ENCODE peak calls at places on chromosomes 11 and 22, in nine cellular contexts. One of them, this sample, is unnamed.

GRCh38 chr11:75495749-75496641 is 29.7 kb downstream of the GDPD5 start:
- DNase-seq in K562: peak
- DNase-seq in esophagus muscularis mucosa: no peak
- DNase-seq in suprapubic skin: no peak
- DNase-seq in ovary: no peak
- DNase-seq in sigmoid colon: no peak
- DNase-seq in tibial nerve: no peak
- DNase-seq in H1: peak
- DNase-seq in HepG2: peak
- DNase-seq in this sample: no peak

GRCh38 chr11:112334381-112334780 is 73.7 kb upstream of the PLET1 start:
- DNase-seq in K562: no peak
- DNase-seq in esophagus muscularis mucosa: no peak
- DNase-seq in suprapubic skin: no peak
- DNase-seq in ovary: no peak
- DNase-seq in sigmoid colon: no peak
- DNase-seq in tibial nerve: no peak
- DNase-seq in H1: no peak
- DNase-seq in HepG2: no peak
- DNase-seq in this sample: no peak

GRCh38 chr11:7281083-7281482 is 29.4 kb downstream of the SYT9 start:
- DNase-seq in K562: no peak
- DNase-seq in esophagus muscularis mucosa: no peak
- DNase-seq in suprapubic skin: no peak
- DNase-seq in ovary: no peak
- DNase-seq in sigmoid colon: no peak
- DNase-seq in tibial nerve: no peak
- DNase-seq in H1: peak
- DNase-seq in HepG2: peak
- DNase-seq in this sample: no peak

GRCh38 chr11:11979487-11980117 is 28.8 kb downstream of the DKK3 start:
- DNase-seq in K562: no peak
- DNase-seq in esophagus muscularis mucosa: no peak
- DNase-seq in suprapubic skin: no peak
- DNase-seq in ovary: no peak
- DNase-seq in sigmoid colon: peak
- DNase-seq in tibial nerve: peak
- DNase-seq in H1: no peak
- DNase-seq in HepG2: no peak
- DNase-seq in this sample: no peak

GRCh38 chr11:75271730-75272129 is 31.2 kb downstream of the TPBGL start:
- DNase-seq in K562: no peak
- DNase-seq in esophagus muscularis mucosa: no peak
- DNase-seq in suprapubic skin: peak
- DNase-seq in ovary: no peak
- DNase-seq in sigmoid colon: peak
- DNase-seq in tibial nerve: no peak
- DNase-seq in H1: no peak
- DNase-seq in HepG2: no peak
- DNase-seq in this sample: peak

GRCh38 chr11:848380-848931 is 5.8 kb downstream of the TSPAN4 start:
- DNase-seq in K562: peak
- DNase-seq in esophagus muscularis mucosa: no peak
- DNase-seq in suprapubic skin: no peak
- DNase-seq in ovary: no peak
- DNase-seq in sigmoid colon: no peak
- DNase-seq in tibial nerve: no peak
- DNase-seq in H1: no peak
- DNase-seq in HepG2: no peak
- DNase-seq in this sample: peak

GRCh38 chr22:20084547-20085413 is 4.7 kb downstream of the DGCR8 start:
- DNase-seq in K562: peak
- DNase-seq in esophagus muscularis mucosa: no peak
- DNase-seq in suprapubic skin: no peak
- DNase-seq in ovary: no peak
- DNase-seq in sigmoid colon: no peak
- DNase-seq in tibial nerve: no peak
- DNase-seq in H1: no peak
- DNase-seq in HepG2: peak
- DNase-seq in this sample: no peak

GRCh38 chr11:7353100-7353499 is 101.4 kb downstream of the SYT9 start:
- DNase-seq in K562: peak
- DNase-seq in esophagus muscularis mucosa: no peak
- DNase-seq in suprapubic skin: no peak
- DNase-seq in ovary: no peak
- DNase-seq in sigmoid colon: no peak
- DNase-seq in tibial nerve: peak
- DNase-seq in H1: no peak
- DNase-seq in HepG2: peak
- DNase-seq in this sample: peak

GRCh38 chr11:61507962-61508824 is at the start of gene LRRC10B:
- DNase-seq in K562: peak
- DNase-seq in esophagus muscularis mucosa: no peak
- DNase-seq in suprapubic skin: no peak
- DNase-seq in ovary: no peak
- DNase-seq in sigmoid colon: no peak
- DNase-seq in tibial nerve: no peak
- DNase-seq in H1: no peak
- DNase-seq in HepG2: no peak
- DNase-seq in this sample: peak

GRCh38 chr22:26887456-26887855 is 230.1 kb downstream of the MIAT start:
- DNase-seq in K562: no peak
- DNase-seq in esophagus muscularis mucosa: peak
- DNase-seq in suprapubic skin: no peak
- DNase-seq in ovary: no peak
- DNase-seq in sigmoid colon: no peak
- DNase-seq in tibial nerve: no peak
- DNase-seq in H1: no peak
- DNase-seq in HepG2: no peak
- DNase-seq in this sample: no peak

GRCh38 chr22:37282385-37282677 is at the start of gene CYTH4:
- DNase-seq in K562: peak
- DNase-seq in esophagus muscularis mucosa: no peak
- DNase-seq in suprapubic skin: no peak
- DNase-seq in ovary: no peak
- DNase-seq in sigmoid colon: peak
- DNase-seq in tibial nerve: no peak
- DNase-seq in H1: no peak
- DNase-seq in HepG2: no peak
- DNase-seq in this sample: peak

GRCh38 chr11:46120361-46120710 is 918 bp downstream of the PHF21A start:
- DNase-seq in K562: no peak
- DNase-seq in esophagus muscularis mucosa: no peak
- DNase-seq in suprapubic skin: peak
- DNase-seq in ovary: peak
- DNase-seq in sigmoid colon: peak
- DNase-seq in tibial nerve: no peak
- DNase-seq in H1: no peak
- DNase-seq in HepG2: no peak
- DNase-seq in this sample: peak

GRCh38 chr22:45441158-45441557 is 27.7 kb downstream of the RIBC2 start:
- DNase-seq in K562: peak
- DNase-seq in esophagus muscularis mucosa: no peak
- DNase-seq in suprapubic skin: no peak
- DNase-seq in ovary: peak
- DNase-seq in sigmoid colon: peak
- DNase-seq in tibial nerve: peak
- DNase-seq in H1: no peak
- DNase-seq in HepG2: peak
- DNase-seq in this sample: peak

GRCh38 chr11:104522650-104523049 is 358.7 kb upstream of the PDGFD start:
- DNase-seq in K562: no peak
- DNase-seq in esophagus muscularis mucosa: no peak
- DNase-seq in suprapubic skin: no peak
- DNase-seq in ovary: no peak
- DNase-seq in sigmoid colon: no peak
- DNase-seq in tibial nerve: peak
- DNase-seq in H1: no peak
- DNase-seq in HepG2: peak
- DNase-seq in this sample: no peak

GRCh38 chr11:118176400-118177134 is at the start of gene SCN2B:
- DNase-seq in K562: no peak
- DNase-seq in esophagus muscularis mucosa: no peak
- DNase-seq in suprapubic skin: no peak
- DNase-seq in ovary: no peak
- DNase-seq in sigmoid colon: no peak
- DNase-seq in tibial nerve: no peak
- DNase-seq in H1: no peak
- DNase-seq in HepG2: no peak
- DNase-seq in this sample: no peak

GRCh38 chr11:118175600-118176399 is 639 bp downstream of the SCN2B start:
- DNase-seq in K562: no peak
- DNase-seq in esophagus muscularis mucosa: no peak
- DNase-seq in suprapubic skin: no peak
- DNase-seq in ovary: no peak
- DNase-seq in sigmoid colon: no peak
- DNase-seq in tibial nerve: no peak
- DNase-seq in H1: no peak
- DNase-seq in HepG2: no peak
- DNase-seq in this sample: no peak

GRCh38 chr11:118175031-118175531 is 1.4 kb downstream of the SCN2B start:
- DNase-seq in K562: no peak
- DNase-seq in esophagus muscularis mucosa: no peak
- DNase-seq in suprapubic skin: no peak
- DNase-seq in ovary: no peak
- DNase-seq in sigmoid colon: no peak
- DNase-seq in tibial nerve: no peak
- DNase-seq in H1: no peak
- DNase-seq in HepG2: peak
- DNase-seq in this sample: no peak

DNA sequence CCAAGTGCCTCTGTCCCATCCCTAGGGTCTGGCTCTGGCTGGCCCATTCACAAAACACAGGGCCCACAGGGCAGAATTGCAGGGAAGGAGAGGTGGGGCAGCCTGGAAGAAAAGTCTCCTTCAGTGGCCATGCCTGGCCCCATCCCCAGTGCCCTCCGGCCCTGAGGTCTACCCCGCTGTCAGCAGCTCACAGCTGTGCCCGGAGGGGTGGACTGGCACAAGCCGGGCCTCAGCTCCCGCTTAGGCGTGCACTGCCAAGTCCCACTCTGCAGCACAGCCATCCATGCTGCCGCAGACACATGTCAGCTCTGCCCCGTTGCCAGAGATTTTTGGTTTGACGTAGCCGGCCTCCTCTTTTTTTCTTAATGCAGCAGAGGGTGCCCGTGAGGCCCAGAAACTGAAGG is 3.9 kb upstream of the SCN2B start:
- DNase-seq in K562: peak
- DNase-seq in esophagus muscularis mucosa: no peak
- DNase-seq in suprapubic skin: peak
- DNase-seq in ovary: peak
- DNase-seq in sigmoid colon: peak
- DNase-seq in tibial nerve: peak
- DNase-seq in H1: no peak
- DNase-seq in HepG2: peak
- DNase-seq in this sample: peak
- TF ChIP-seq EP300 in K562: no peak
- TF ChIP-seq EP300 in esophagus muscularis mucosa: no peak
- TF ChIP-seq EP300 in suprapubic skin: no peak
- TF ChIP-seq EP300 in ovary: no peak
- TF ChIP-seq EP300 in sigmoid colon: no peak
- TF ChIP-seq EP300 in tibial nerve: no peak
- TF ChIP-seq EP300 in H1: no peak
- TF ChIP-seq EP300 in HepG2: no peak
- TF ChIP-seq EP300 in this sample: no peak

DNA sequence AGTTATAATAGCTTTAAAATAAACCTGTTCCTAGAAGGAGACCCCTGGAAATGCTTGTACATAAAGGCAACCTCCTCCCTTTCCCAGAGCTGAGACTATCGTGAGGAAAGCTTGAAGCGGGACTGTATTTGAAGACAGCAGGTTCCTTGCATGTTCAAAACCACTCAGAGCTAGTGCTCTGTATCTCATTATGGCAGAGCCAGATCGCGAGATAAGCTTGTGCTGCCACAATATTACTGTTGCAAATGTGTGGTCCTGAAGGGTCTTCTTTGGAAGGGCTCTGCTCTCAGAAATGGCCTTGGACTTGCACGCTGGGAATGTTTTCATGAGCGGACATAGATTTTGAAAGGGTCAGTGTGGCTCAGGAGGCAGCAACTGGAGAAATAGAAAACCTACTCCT is 168.2 kb downstream of the KIRREL3 start:
- DNase-seq in K562: no peak
- DNase-seq in esophagus muscularis mucosa: no peak
- DNase-seq in suprapubic skin: no peak
- DNase-seq in ovary: no peak
- DNase-seq in sigmoid colon: no peak
- DNase-seq in tibial nerve: no peak
- DNase-seq in H1: no peak
- DNase-seq in HepG2: no peak
- DNase-seq in this sample: no peak
- TF ChIP-seq EP300 in K562: no peak
- TF ChIP-seq EP300 in esophagus muscularis mucosa: no peak
- TF ChIP-seq EP300 in suprapubic skin: no peak
- TF ChIP-seq EP300 in ovary: no peak
- TF ChIP-seq EP300 in sigmoid colon: no peak
- TF ChIP-seq EP300 in tibial nerve: no peak
- TF ChIP-seq EP300 in H1: no peak
- TF ChIP-seq EP300 in HepG2: no peak
- TF ChIP-seq EP300 in this sample: no peak

GRCh38 chr11:98100689-98101088 is 920.1 kb upstream of the CNTN5 start:
- DNase-seq in K562: no peak
- DNase-seq in esophagus muscularis mucosa: no peak
- DNase-seq in suprapubic skin: no peak
- DNase-seq in ovary: no peak
- DNase-seq in sigmoid colon: no peak
- DNase-seq in tibial nerve: no peak
- DNase-seq in H1: no peak
- DNase-seq in HepG2: no peak
- DNase-seq in this sample: no peak
- TF ChIP-seq EP300 in K562: no peak
- TF ChIP-seq EP300 in esophagus muscularis mucosa: no peak
- TF ChIP-seq EP300 in suprapubic skin: no peak
- TF ChIP-seq EP300 in ovary: no peak
- TF ChIP-seq EP300 in sigmoid colon: no peak
- TF ChIP-seq EP300 in tibial nerve: no peak
- TF ChIP-seq EP300 in H1: no peak
- TF ChIP-seq EP300 in HepG2: no peak
- TF ChIP-seq EP300 in this sample: no peak

GRCh38 chr22:35386670-35387288 is 5.9 kb downstream of the HMOX1 start:
- DNase-seq in K562: no peak
- DNase-seq in esophagus muscularis mucosa: no peak
- DNase-seq in suprapubic skin: no peak
- DNase-seq in ovary: no peak
- DNase-seq in sigmoid colon: no peak
- DNase-seq in tibial nerve: no peak
- DNase-seq in H1: no peak
- DNase-seq in HepG2: no peak
- DNase-seq in this sample: no peak
- TF ChIP-seq EP300 in K562: no peak
- TF ChIP-seq EP300 in esophagus muscularis mucosa: no peak
- TF ChIP-seq EP300 in suprapubic skin: no peak
- TF ChIP-seq EP300 in ovary: no peak
- TF ChIP-seq EP300 in sigmoid colon: no peak
- TF ChIP-seq EP300 in tibial nerve: no peak
- TF ChIP-seq EP300 in H1: no peak
- TF ChIP-seq EP300 in HepG2: no peak
- TF ChIP-seq EP300 in this sample: no peak

This sample was measured in transverse colon.